ENCODE peak calls at places on chromosomes 6 and 20, in seven cellular contexts. O, R, J, C, N, E and V are unnamed samples.

GRCh38 chr6:73041051-73041450 is 184.2 kb downstream of the KHDC1L start:
- DNase-seq in O (no peak), R (no peak), J (no peak), C (no peak), N (no peak), E (no peak), V (no peak)

GRCh38 chr20:62366370-62367135 is 559 bp downstream of the LAMA5 start:
- DNase-seq in O (no peak), R (peak; percentile 68), J (no peak), C (peak; percentile 51), N (no peak), E (peak; percentile 58), V (no peak)

GRCh38 chr6:150528648-150529285 is 70.9 kb upstream of the PLEKHG1 start:
- DNase-seq in O (no peak), R (peak; percentile 15), J (peak; percentile 14), C (peak; percentile 45), N (no peak), E (peak; percentile 28), V (peak; percentile 85)

GRCh38 chr6:144103026-144103563 is 7.7 kb upstream of the SF3B5 start:
- DNase-seq in O (no peak), R (no peak), J (no peak), C (no peak), N (no peak), E (no peak), V (no peak)

GRCh38 chr6:144013486-144013909 is 5.4 kb upstream of the PLAGL1 start:
- DNase-seq in O (peak; percentile 83), R (peak; percentile 81), J (no peak), C (peak; percentile 70), N (peak; percentile 73), E (peak; percentile 76), V (peak; percentile 88)

GRCh38 chr20:46757754-46758678 is 48.6 kb downstream of the SLC2A10 start:
- DNase-seq in O (no peak), R (peak; percentile 45), J (peak; percentile 35), C (peak; percentile 39), N (peak; percentile 48), E (peak; percentile 37), V (no peak)

GRCh38 chr6:103140308-103141027 is 1719.3 kb downstream of the HACE1 start:
- DNase-seq in O (no peak), R (no peak), J (no peak), C (no peak), N (no peak), E (no peak), V (no peak)

GRCh38 chr6:165850434-165851019 is 187.5 kb upstream of the PDE10A start:
- DNase-seq in O (no peak), R (peak; percentile 70), J (peak; percentile 64), C (peak; percentile 73), N (peak; percentile 12), E (peak; percentile 66), V (peak; percentile 89)

GRCh38 chr6:158080849-158081656 is 87.0 kb downstream of the SERAC1 start:
- DNase-seq in O (no peak), R (no peak), J (no peak), C (no peak), N (no peak), E (no peak), V (no peak)

GRCh38 chr6:4950849-4951533 is 52.8 kb downstream of the RPP40 start:
- DNase-seq in O (no peak), R (no peak), J (no peak), C (no peak), N (no peak), E (no peak), V (no peak)
- H3K36me3 ChIP-seq in O (peaks cover 74% of the 10 kb centered on the region), R (no peaks in the 10 kb centered on the region), J (peaks cover 90% of the 10 kb centered on the region), C (no peaks in the 10 kb centered on the region), N (no peaks in the 10 kb centered on the region), E (peaks cover 4% of the 10 kb centered on the region), V (peaks cover 56% of the 10 kb centered on the region)

GRCh38 chr6:28224131-28225055 is 682 bp upstream of the ZSCAN9 start:
- DNase-seq in O (no peak), R (no peak), J (no peak), C (no peak), N (no peak), E (no peak), V (no peak)

GRCh38 chr6:28226460-28226859 is 1.4 kb downstream of the ZSCAN9 start:
- DNase-seq in O (no peak), R (no peak), J (no peak), C (no peak), N (no peak), E (no peak), V (no peak)

GRCh38 chr6:28220164-28221133 is 4.6 kb upstream of the ZSCAN9 start:
- DNase-seq in O (no peak), R (no peak), J (no peak), C (no peak), N (no peak), E (no peak), V (no peak)

DNA sequence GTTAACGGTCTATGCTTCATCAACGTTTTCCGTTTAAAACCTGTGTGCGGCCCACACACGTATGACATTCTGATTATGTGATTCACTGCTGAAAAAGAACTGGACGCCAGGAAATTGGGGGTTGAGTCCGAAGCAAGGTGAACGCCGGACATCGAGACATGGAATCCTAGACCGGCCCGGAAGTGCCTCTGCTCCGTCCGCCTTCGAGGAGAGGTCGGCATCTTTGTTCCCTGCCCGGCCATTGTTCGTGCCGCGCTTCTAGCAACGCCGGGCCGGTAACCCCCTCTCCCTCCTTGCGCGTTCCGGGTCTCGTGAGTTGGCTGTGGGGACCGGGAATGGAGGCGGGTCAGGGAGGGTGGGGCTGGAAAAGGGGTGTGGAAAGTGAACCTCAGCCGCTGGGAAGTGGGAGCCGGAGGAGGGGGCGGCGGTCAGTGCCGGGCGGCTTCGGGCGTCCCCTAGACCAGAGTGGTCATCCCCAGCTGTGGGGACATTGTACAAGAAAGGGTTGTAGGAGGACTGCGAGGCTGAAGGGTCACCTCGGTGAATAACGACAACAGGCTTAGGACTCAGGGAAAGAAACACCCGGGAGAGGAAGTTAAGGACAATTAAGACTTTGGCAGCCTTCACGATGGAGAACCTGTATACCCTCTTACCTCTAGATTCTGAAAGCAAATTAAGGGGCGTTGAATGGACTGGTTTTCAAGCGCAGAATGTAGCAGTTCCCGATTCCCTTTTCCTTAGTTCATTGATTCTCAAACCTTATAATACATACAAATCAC is at the start of gene ZSCAN9:
- DNase-seq in O (peak; percentile 92), R (peak; percentile 87), J (peak; percentile 55), C (peak; percentile 79), N (peak; percentile 87), E (peak; percentile 86), V (peak; percentile 93)
- TF ChIP-seq POLR2A in O (no peak), R (no peak), J (no peak), C (peak; percentile 41), N (no peak), E (no peak), V (no peak)

GRCh38 chr6:74507649-74508048 is 698.2 kb downstream of the COL12A1 start:
- DNase-seq in O (no peak), R (no peak), J (no peak), C (no peak), N (no peak), E (no peak), V (no peak)
- H3K4me1 ChIP-seq in O (no peaks in the 10 kb centered on the region), R (no peaks in the 10 kb centered on the region), J (no peaks in the 10 kb centered on the region), C (no peaks in the 10 kb centered on the region), N (no peaks in the 10 kb centered on the region), E (no peaks in the 10 kb centered on the region), V (no peaks in the 10 kb centered on the region)

DNA sequence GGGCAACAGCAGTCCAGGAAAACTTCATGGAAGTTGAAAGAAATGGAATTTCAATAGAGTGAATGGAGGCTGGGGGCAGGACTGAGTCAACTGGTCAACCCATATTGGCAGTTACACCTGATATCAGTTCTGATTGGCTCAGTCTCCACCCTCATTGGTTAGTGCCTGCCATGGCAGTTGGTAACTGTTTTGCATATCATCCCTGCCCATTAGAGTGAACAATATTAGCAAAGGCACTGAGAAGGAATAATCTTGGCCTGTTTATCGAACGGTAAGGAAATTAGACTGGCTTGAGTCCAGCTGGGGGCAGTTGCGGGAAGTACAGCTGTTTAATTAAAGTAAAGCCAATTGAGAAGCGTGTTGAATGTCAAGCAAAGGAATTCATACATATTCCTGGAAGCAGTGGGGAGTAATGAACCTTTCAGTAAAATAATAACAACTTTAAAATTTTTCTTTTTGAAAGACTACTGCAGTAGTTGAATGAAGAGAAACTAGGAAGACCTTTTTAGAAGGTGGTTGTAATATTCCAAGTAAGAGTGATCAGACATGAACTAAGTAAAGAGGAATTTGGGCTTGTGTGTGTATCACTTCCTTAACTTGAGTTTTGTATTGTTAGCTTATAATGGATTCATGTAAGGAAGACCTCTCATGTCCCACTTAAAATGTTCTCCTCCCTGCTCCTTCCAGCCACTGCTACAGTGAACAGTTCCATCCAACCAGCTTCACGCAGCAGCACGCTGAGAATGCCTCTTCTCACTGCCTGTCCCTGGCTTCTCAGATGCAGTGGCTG is 17.2 kb upstream of the FAM50B start:
- DNase-seq in O (no peak), R (no peak), J (no peak), C (no peak), N (no peak), E (no peak), V (no peak)
- H3K36me3 ChIP-seq in O (no peaks in the 10 kb centered on the region), R (no peaks in the 10 kb centered on the region), J (no peaks in the 10 kb centered on the region), C (no peaks in the 10 kb centered on the region), N (no peaks in the 10 kb centered on the region), E (no peaks in the 10 kb centered on the region), V (no peaks in the 10 kb centered on the region)